ENCODE peak calls at places on chromosomes 12 and 14, in ten cellular contexts. S is activated T-cell treated with anti-CD3 and anti-CD28 coated beads for 1 hour, A is ovary, P is ecto neural progenitor cell, M is HCEC 1CT, O is NCI-H1048, F is substantia nigra, I is Peyer's patch, L is memory B cell, K is left cardiac atrium. J is an unnamed sample.
A peak's percentile ranks its signal among the peaks of the same experiment; 100 is the strongest.

GRCh38 chr14:89212386-89213235 is 204.4 kb downstream of the FOXN3 start:
- DNase-seq in O (no peak), F (no peak), S (no peak), M (no peak), P (no peak), A (no peak), I (no peak), L (no peak), K (no peak), J (no peak)

GRCh38 chr12:53596920-53597363 is 29.2 kb downstream of the ATF7 start:
- DNase-seq in O (no peak), M (no peak), K (no peak), F (no peak), S (no peak), L (no peak), P (no peak), I (no peak), A (no peak), J (no peak)

GRCh38 chr14:68792830-68793733 is at the start of gene ZFP36L1:
- DNase-seq in M (peak; percentile 97), O (peak; percentile 80), A (peak; percentile 97), I (peak; percentile 98), F (no peak), L (peak; percentile 91), S (peak; percentile 90), K (peak; percentile 96), P (peak; percentile 97), J (peak; percentile 97)

GRCh38 chr12:46522141-46522540 is 149.6 kb upstream of the SLC38A2 start:
- DNase-seq in M (peak; percentile 40), S (no peak), K (no peak), L (no peak), A (no peak), I (no peak), O (no peak), P (no peak), F (no peak), J (no peak)

GRCh38 chr12:88781909-88782308 is 201.6 kb upstream of the KITLG start:
- DNase-seq in I (no peak), S (no peak), P (no peak), L (no peak), A (no peak), F (no peak), K (no peak), O (no peak), M (no peak), J (no peak)

GRCh38 chr14:53640695-53641094 is 315.9 kb downstream of the BMP4 start:
- DNase-seq in L (no peak), M (peak; percentile 16), O (no peak), F (no peak), S (no peak), K (no peak), A (no peak), P (no peak), I (no peak), J (no peak)

GRCh38 chr12:80778005-80778541 is 61.4 kb downstream of the MYF5 start:
- DNase-seq in A (peak; percentile 33), M (peak; percentile 86), L (no peak), P (no peak), K (peak; percentile 42), I (peak; percentile 57), F (no peak), S (no peak), O (peak; percentile 64), J (peak; percentile 70)

GRCh38 chr12:124027753-124028559 is 54.9 kb downstream of the ZNF664 start:
- DNase-seq in L (no peak), O (no peak), I (no peak), F (no peak), M (no peak), S (no peak), P (no peak), K (peak; percentile 44), A (no peak), J (no peak)

GRCh38 chr14:63438065-63438757 is 105.0 kb downstream of the PPP2R5E start:
- DNase-seq in P (no peak), F (no peak), K (peak; percentile 66), A (peak; percentile 73), S (no peak), L (no peak), O (no peak), I (peak; percentile 58), M (peak; percentile 83), J (peak; percentile 49)

GRCh38 chr14:60956202-60956601 is 24.7 kb downstream of the TRMT5 start:
- DNase-seq in A (no peak), F (no peak), M (no peak), O (no peak), S (no peak), K (no peak), P (no peak), L (no peak), I (no peak), J (no peak)

GRCh38 chr12:24780969-24781368 is 167.9 kb downstream of the BCAT1 start:
- DNase-seq in F (no peak), P (no peak), K (no peak), I (no peak), S (no peak), O (no peak), A (no peak), M (peak; percentile 61), L (no peak), J (peak; percentile 48)

GRCh38 chr12:108352591-108352990 is 13.5 kb upstream of the CMKLR1 start:
- DNase-seq in O (no peak), L (no peak), S (no peak), I (no peak), M (no peak), P (no peak), K (no peak), F (no peak), A (no peak), J (no peak)

GRCh38 chr12:46303039-46303666 is 34.3 kb upstream of the SLC38A1 start:
- DNase-seq in F (no peak), K (no peak), P (no peak), M (peak; percentile 41), O (no peak), S (peak; percentile 28), L (peak; percentile 41), A (no peak), I (peak; percentile 80), J (peak; percentile 3)

GRCh38 chr12:25387136-25388050 is 136.7 kb upstream of the KRAS start:
- DNase-seq in I (peak; percentile 92), M (peak; percentile 81), K (peak; percentile 84), P (peak; percentile 74), F (peak; percentile 23), A (peak; percentile 92), O (peak; percentile 80), L (peak; percentile 84), S (peak; percentile 58), J (peak; percentile 69)

GRCh38 chr12:56636675-56637540 is 6.8 kb upstream of the BAZ2A start:
- DNase-seq in F (peak; percentile 79), O (peak; percentile 98), K (peak; percentile 99), P (peak; percentile 99), L (peak; percentile 99), I (peak; percentile 100), S (peak; percentile 95), A (peak; percentile 100), M (peak; percentile 100), J (peak; percentile 99)

GRCh38 chr12:47079894-47080724 is at the start of gene AMIGO2:
- DNase-seq in O (no peak), P (peak; percentile 85), M (peak; percentile 36), S (peak; percentile 12), A (peak; percentile 81), F (peak; percentile 17), I (peak; percentile 69), L (peak; percentile 16), K (peak; percentile 81), J (no peak)

GRCh38 chr12:13801543-13801942 is 179.9 kb downstream of the GRIN2B start:
- DNase-seq in O (no peak), M (no peak), L (no peak), I (no peak), P (no peak), S (no peak), K (no peak), A (no peak), F (no peak), J (no peak)

GRCh38 chr12:72511493-72511892 is 239.3 kb downstream of the TRHDE start:
- DNase-seq in K (no peak), P (no peak), M (no peak), S (no peak), L (no peak), I (no peak), A (no peak), O (no peak), F (no peak), J (no peak)

GRCh38 chr12:9908350-9908749 is 23.8 kb downstream of the CLEC2A start:
- DNase-seq in O (no peak), L (no peak), I (no peak), F (no peak), P (no peak), A (no peak), S (no peak), K (no peak), M (no peak), J (no peak)

GRCh38 chr12:124764451-124764850 is 99.2 kb downstream of the SCARB1 start:
- DNase-seq in I (peak; percentile 73), F (no peak), P (no peak), A (peak; percentile 52), O (no peak), L (no peak), S (no peak), K (peak; percentile 56), M (peak; percentile 60), J (peak; percentile 54)